ENCODE peak calls at places on chromosomes 11 and 22, in four cellular contexts. W, M, J and S are unnamed samples.
A peak's percentile ranks its signal among the peaks of the same experiment; 100 is the strongest.

GRCh38 chr11:1640076-1640946 is 10.7 kb downstream of the KRTAP5-5 start:
- DNase-seq in W (peak; percentile 67), M (peak; percentile 50), J (no peak), S (no peak)

GRCh38 chr22:38397189-38398097 is 57.6 kb downstream of the KCNJ4 start:
- DNase-seq in W (no peak), M (no peak), J (peak; percentile 10), S (no peak)

GRCh38 chr11:114059984-114060401 is 482 bp downstream of the ZBTB16 start:
- DNase-seq in W (no peak), M (peak; percentile 65), J (no peak), S (no peak)

GRCh38 chr11:35515224-35515623 is 10.2 kb downstream of the PAMR1 start:
- DNase-seq in W (no peak), M (no peak), J (no peak), S (peak; percentile 76)

GRCh38 chr11:131889760-131890620 is 519.6 kb downstream of the NTM start:
- DNase-seq in W (no peak), M (no peak), J (no peak), S (no peak)

GRCh38 chr11:74006743-74007304 is 2.1 kb downstream of the UCP3 start:
- DNase-seq in W (no peak), M (no peak), J (no peak), S (no peak)

GRCh38 chr11:643849-644738 is 7.0 kb downstream of the DRD4 start:
- DNase-seq in W (no peak), M (no peak), J (no peak), S (no peak)

GRCh38 chr22:48425091-48425506 is 1402.6 kb downstream of the BRD1 start:
- DNase-seq in W (no peak), M (no peak), J (no peak), S (no peak)

GRCh38 chr11:121367434-121367833 is 74.9 kb downstream of the SC5D start:
- DNase-seq in W (peak; percentile 73), M (no peak), J (no peak), S (no peak)

GRCh38 chr22:37909756-37910155 is 3.7 kb downstream of the MICALL1 start:
- DNase-seq in W (no peak), M (no peak), J (no peak), S (no peak)

GRCh38 chr11:20964985-20965384 is 295.6 kb downstream of the NELL1 start:
- DNase-seq in W (no peak), M (no peak), J (no peak), S (no peak)

GRCh38 chr11:111417766-111418435 is 38.8 kb upstream of the POU2AF1 start:
- DNase-seq in W (no peak), M (peak; percentile 95), J (no peak), S (no peak)

GRCh38 chr11:115721309-115722007 is 217.2 kb upstream of the CADM1 start:
- DNase-seq in W (no peak), M (no peak), J (no peak), S (no peak)

GRCh38 chr22:30538280-30538679 is 8.3 kb downstream of the SEC14L6 start:
- DNase-seq in W (no peak), M (no peak), J (no peak), S (no peak)

GRCh38 chr11:98107736-98108135 is 913.0 kb upstream of the CNTN5 start:
- DNase-seq in W (no peak), M (no peak), J (no peak), S (no peak)